ENCODE peak calls at places on chromosomes 5 and 9, in five cellular contexts. U is endothelial cell, Z is activated T-helper 1 cell treated with Interleukin-2 at 50 U/mL for 16 hours, H is OCI-M1, N is Panc1. R is an unnamed sample.

GRCh38 chr5:140303987-140304386 is 1.1 kb upstream of the PFDN1 start:
- DNase-seq in U (no peak), Z (no peak), H (no peak), N (no peak), R (no peak)

GRCh38 chr5:124651663-124652513 is 94.6 kb downstream of the ZNF608 start:
- DNase-seq in U (peak), Z (no peak), H (peak), N (no peak), R (peak)

GRCh38 chr9:106593201-106593600 is 269.8 kb upstream of the ZNF462 start:
- DNase-seq in U (no peak), Z (no peak), H (no peak), N (no peak), R (no peak)

GRCh38 chr9:89038354-89039091 is 47.3 kb downstream of the S1PR3 start:
- DNase-seq in U (no peak), Z (no peak), H (no peak), N (no peak), R (no peak)

GRCh38 chr5:123207852-123208251 is 118.8 kb downstream of the PRDM6 start:
- DNase-seq in U (no peak), Z (no peak), H (no peak), N (no peak), R (no peak)

GRCh38 chr5:39570418-39571027 is 145.7 kb upstream of the DAB2 start:
- DNase-seq in U (no peak), Z (no peak), H (peak), N (peak), R (peak)

GRCh38 chr9:127170652-127171051 is 48.2 kb upstream of the ANGPTL2 start:
- DNase-seq in U (no peak), Z (no peak), H (no peak), N (no peak), R (no peak)

GRCh38 chr9:129287595-129288305 is 109.7 kb upstream of the IER5L start:
- DNase-seq in U (no peak), Z (no peak), H (no peak), N (no peak), R (no peak)

GRCh38 chr5:136620016-136620419 is 254.7 kb upstream of the TRPC7 start:
- DNase-seq in U (no peak), Z (no peak), H (peak), N (no peak), R (no peak)

GRCh38 chr5:37197340-37198050 is 51.7 kb downstream of the CPLANE1 start:
- DNase-seq in U (no peak), Z (no peak), H (peak), N (no peak), R (peak)

GRCh38 chr5:167861134-167861930 is 430.1 kb upstream of the WWC1 start:
- DNase-seq in U (peak), Z (no peak), H (peak), N (no peak), R (peak)

GRCh38 chr9:126704157-126704941 is 90.6 kb downstream of the LMX1B start:
- DNase-seq in U (peak), Z (no peak), H (peak), N (no peak), R (no peak)

GRCh38 chr9:131530546-131530929 is 525 bp downstream of the UCK1 start:
- DNase-seq in U (peak), Z (no peak), H (peak), N (no peak), R (peak)

GRCh38 chr5:37554938-37555337 is 175.8 kb downstream of the WDR70 start:
- DNase-seq in U (peak), Z (no peak), H (peak), N (no peak), R (peak)

GRCh38 chr5:135135530-135136201 is 101.6 kb upstream of the PITX1 start:
- DNase-seq in U (no peak), Z (no peak), H (peak), N (no peak), R (no peak)

GRCh38 chr5:132283423-132284043 is 10.7 kb upstream of the SLC22A4 start:
- DNase-seq in U (no peak), Z (no peak), H (peak), N (no peak), R (peak)

GRCh38 chr5:143585970-143586369 is 182.5 kb upstream of the NR3C1 start:
- DNase-seq in U (no peak), Z (no peak), H (peak), N (no peak), R (no peak)

GRCh38 chr5:39539470-39539869 is 114.7 kb upstream of the DAB2 start:
- DNase-seq in U (no peak), Z (no peak), H (no peak), N (no peak), R (no peak)

GRCh38 chr9:130990362-130991226 is 18.4 kb upstream of the LAMC3 start:
- DNase-seq in U (no peak), Z (no peak), H (no peak), N (no peak), R (no peak)

GRCh38 chr5:13909271-13909670 is 35.2 kb downstream of the DNAH5 start:
- DNase-seq in U (no peak), Z (no peak), H (no peak), N (no peak), R (no peak)

GRCh38 chr5:179297486-179298180 is 47.6 kb downstream of the ADAMTS2 start:
- DNase-seq in U (no peak), Z (no peak), H (no peak), N (no peak), R (no peak)

GRCh38 chr9:36798350-36799065 is 225.8 kb downstream of the MELK start:
- DNase-seq in U (peak), Z (no peak), H (no peak), N (no peak), R (no peak)

GRCh38 chr9:69180670-69181069 is 6.6 kb downstream of the TJP2 start:
- DNase-seq in U (no peak), Z (peak), H (peak), N (peak), R (peak)

GRCh38 chr9:128011071-128011817 is 30.5 kb upstream of the EEIG1 start:
- DNase-seq in U (no peak), Z (no peak), H (no peak), N (no peak), R (peak)

GRCh38 chr5:132012385-132013005 is 1.0 kb upstream of the ACSL6 start:
- DNase-seq in U (peak), Z (no peak), H (peak), N (no peak), R (peak)

GRCh38 chr5:164358531-164359259 is 853.3 kb downstream of the MAT2B start:
- DNase-seq in U (no peak), Z (no peak), H (peak), N (no peak), R (no peak)

GRCh38 chr9:93133641-93134017 is 422 bp downstream of the NINJ1 start:
- DNase-seq in U (peak), Z (peak), H (peak), N (no peak), R (no peak)

GRCh38 chr9:72826954-72827953 is 125.6 kb downstream of the ALDH1A1 start:
- DNase-seq in U (no peak), Z (no peak), H (peak), N (no peak), R (no peak)

GRCh38 chr5:88826959-88827585 is 55.9 kb downstream of the MEF2C start:
- DNase-seq in U (peak), Z (no peak), H (peak), N (no peak), R (peak)

GRCh38 chr5:132561601-132562000 is 4.8 kb downstream of the RAD50 start:
- DNase-seq in U (no peak), Z (no peak), H (no peak), N (no peak), R (no peak)

GRCh38 chr5:138695781-138696180 is 57.4 kb upstream of the CTNNA1 start:
- DNase-seq in U (no peak), Z (no peak), H (no peak), N (no peak), R (no peak)

GRCh38 chr9:97853844-97854695 is 1.0 kb downstream of the FOXE1 start:
- DNase-seq in U (peak), Z (no peak), H (no peak), N (no peak), R (no peak)

GRCh38 chr9:99472240-99472915 is 250.3 kb downstream of the SEC61B start:
- DNase-seq in U (no peak), Z (no peak), H (no peak), N (no peak), R (no peak)

GRCh38 chr9:7976167-7976755 is 176.7 kb upstream of the DMAC1 start:
- DNase-seq in U (no peak), Z (peak), H (peak), N (no peak), R (peak)

GRCh38 chr5:180133971-180134508 is 62.5 kb upstream of the RNF130 start:
- DNase-seq in U (no peak), Z (no peak), H (no peak), N (no peak), R (no peak)

GRCh38 chr9:90071257-90071656 is 466.4 kb downstream of the GADD45G start:
- DNase-seq in U (no peak), Z (no peak), H (no peak), N (no peak), R (no peak)